ENCODE peak calls at places on chromosomes 5 and 9, in four cellular contexts. One of them, this sample, is unnamed.

GRCh38 chr9:134738869-134739659 is 97.5 kb downstream of the COL5A1 start:
- DNase-seq in aorta: peak; percentile 92
- DNase-seq in pancreas: peak; percentile 29
- DNase-seq in SJSA1: peak; percentile 66
- DNase-seq in this sample: peak; percentile 73

GRCh38 chr5:115962565-115963402 is 509 bp downstream of the LVRN start:
- DNase-seq in aorta: peak; percentile 82
- DNase-seq in pancreas: no peak
- DNase-seq in SJSA1: no peak
- DNase-seq in this sample: peak; percentile 27

GRCh38 chr9:121398374-121398773 is 28.3 kb upstream of the STOM start:
- DNase-seq in aorta: no peak
- DNase-seq in pancreas: no peak
- DNase-seq in SJSA1: peak; percentile 90
- DNase-seq in this sample: no peak

GRCh38 chr5:171675511-171675910 is 110.1 kb upstream of the SMIM23 start:
- DNase-seq in aorta: no peak
- DNase-seq in pancreas: no peak
- DNase-seq in SJSA1: peak; percentile 4
- DNase-seq in this sample: no peak

GRCh38 chr5:138649316-138649720 is 74.1 kb upstream of the HSPA9 start:
- DNase-seq in aorta: no peak
- DNase-seq in pancreas: no peak
- DNase-seq in SJSA1: no peak
- DNase-seq in this sample: no peak

GRCh38 chr5:135353952-135354721 is 44.9 kb downstream of the MACROH2A1 start:
- DNase-seq in aorta: no peak
- DNase-seq in pancreas: no peak
- DNase-seq in SJSA1: no peak
- DNase-seq in this sample: peak; percentile 86

GRCh38 chr9:38062498-38063362 is 6.3 kb downstream of the SHB start:
- DNase-seq in aorta: no peak
- DNase-seq in pancreas: no peak
- DNase-seq in SJSA1: peak; percentile 51
- DNase-seq in this sample: no peak

GRCh38 chr9:112348257-112348992 is 15.0 kb upstream of the PTBP3 start:
- DNase-seq in aorta: peak; percentile 96
- DNase-seq in pancreas: peak; percentile 88
- DNase-seq in SJSA1: no peak
- DNase-seq in this sample: peak; percentile 65

GRCh38 chr9:23774266-23774665 is 51.8 kb downstream of the ELAVL2 start:
- DNase-seq in aorta: no peak
- DNase-seq in pancreas: no peak
- DNase-seq in SJSA1: no peak
- DNase-seq in this sample: no peak

GRCh38 chr9:133195029-133195428 is 14.0 kb downstream of the OBP2B start:
- DNase-seq in aorta: no peak
- DNase-seq in pancreas: no peak
- DNase-seq in SJSA1: no peak
- DNase-seq in this sample: no peak

GRCh38 chr9:121765021-121765950 is 113.9 kb downstream of the DAB2IP start:
- DNase-seq in aorta: no peak
- DNase-seq in pancreas: peak; percentile 78
- DNase-seq in SJSA1: peak; percentile 59
- DNase-seq in this sample: no peak

GRCh38 chr9:68678430-68678829 is 26.6 kb upstream of the PIP5K1B start:
- DNase-seq in aorta: no peak
- DNase-seq in pancreas: no peak
- DNase-seq in SJSA1: no peak
- DNase-seq in this sample: no peak

GRCh38 chr9:88237454-88238280 is 99.4 kb upstream of the SPATA31C2 start:
- DNase-seq in aorta: no peak
- DNase-seq in pancreas: no peak
- DNase-seq in SJSA1: no peak
- DNase-seq in this sample: no peak

GRCh38 chr9:114156658-114157421 is 1.5 kb downstream of the COL27A1 start:
- DNase-seq in aorta: peak; percentile 93
- DNase-seq in pancreas: peak; percentile 63
- DNase-seq in SJSA1: peak; percentile 65
- DNase-seq in this sample: peak; percentile 39

GRCh38 chr9:20601292-20601691 is 21.0 kb downstream of the MLLT3 start:
- DNase-seq in aorta: no peak
- DNase-seq in pancreas: no peak
- DNase-seq in SJSA1: no peak
- DNase-seq in this sample: no peak

GRCh38 chr5:39896706-39897105 is 471.9 kb upstream of the DAB2 start:
- DNase-seq in aorta: no peak
- DNase-seq in pancreas: no peak
- DNase-seq in SJSA1: no peak
- DNase-seq in this sample: no peak

GRCh38 chr5:160959804-160960203 is 107.8 kb upstream of the ATP10B start:
- DNase-seq in aorta: no peak
- DNase-seq in pancreas: peak; percentile 88
- DNase-seq in SJSA1: no peak
- DNase-seq in this sample: peak; percentile 93

GRCh38 chr9:114430443-114430842 is 42.7 kb upstream of the AKNA start:
- DNase-seq in aorta: no peak
- DNase-seq in pancreas: no peak
- DNase-seq in SJSA1: no peak
- DNase-seq in this sample: no peak

GRCh38 chr5:7897014-7897600 is 28.2 kb downstream of the MTRR start:
- DNase-seq in aorta: no peak
- DNase-seq in pancreas: no peak
- DNase-seq in SJSA1: peak; percentile 75
- DNase-seq in this sample: no peak

GRCh38 chr9:38035873-38036272 is 33.2 kb downstream of the SHB start:
- DNase-seq in aorta: no peak
- DNase-seq in pancreas: no peak
- DNase-seq in SJSA1: peak; percentile 48
- DNase-seq in this sample: no peak

GRCh38 chr9:82797539-82797938 is 265.4 kb downstream of the RASEF start:
- DNase-seq in aorta: no peak
- DNase-seq in pancreas: no peak
- DNase-seq in SJSA1: no peak
- DNase-seq in this sample: peak; percentile 79

GRCh38 chr5:18216016-18216415 is 581.8 kb downstream of the TAF11L14 start:
- DNase-seq in aorta: no peak
- DNase-seq in pancreas: no peak
- DNase-seq in SJSA1: no peak
- DNase-seq in this sample: no peak

GRCh38 chr9:135887585-135888050 is 19.7 kb downstream of the CAMSAP1 start:
- DNase-seq in aorta: no peak
- DNase-seq in pancreas: no peak
- DNase-seq in SJSA1: no peak
- DNase-seq in this sample: no peak

GRCh38 chr9:24594234-24594850 is 48.6 kb upstream of the IZUMO3 start:
- DNase-seq in aorta: no peak
- DNase-seq in pancreas: no peak
- DNase-seq in SJSA1: no peak
- DNase-seq in this sample: no peak

GRCh38 chr9:125495137-125496119 is 211.6 kb downstream of the MAPKAP1 start:
- DNase-seq in aorta: no peak
- DNase-seq in pancreas: no peak
- DNase-seq in SJSA1: no peak
- DNase-seq in this sample: no peak

GRCh38 chr9:85569988-85570387 is 171.8 kb downstream of the AGTPBP1 start:
- DNase-seq in aorta: no peak
- DNase-seq in pancreas: no peak
- DNase-seq in SJSA1: no peak
- DNase-seq in this sample: no peak

GRCh38 chr9:37197158-37198033 is 77.0 kb downstream of the ZCCHC7 start:
- DNase-seq in aorta: no peak
- DNase-seq in pancreas: no peak
- DNase-seq in SJSA1: no peak
- DNase-seq in this sample: no peak

GRCh38 chr9:110655723-110656641 is 12.6 kb upstream of the MUSK start:
- DNase-seq in aorta: no peak
- DNase-seq in pancreas: no peak
- DNase-seq in SJSA1: no peak
- DNase-seq in this sample: peak; percentile 7

GRCh38 chr5:139690385-139691274 is 42.5 kb downstream of the CXXC5 start:
- DNase-seq in aorta: peak; percentile 90
- DNase-seq in pancreas: no peak
- DNase-seq in SJSA1: no peak
- DNase-seq in this sample: no peak

GRCh38 chr5:150780816-150781221 is 2.3 kb downstream of the SMIM3 start:
- DNase-seq in aorta: no peak
- DNase-seq in pancreas: no peak
- DNase-seq in SJSA1: no peak
- DNase-seq in this sample: no peak
- H3K4me3 ChIP-seq in aorta: no peak overlapping the region
- H3K4me3 ChIP-seq in pancreas: no peak overlapping the region
- H3K4me3 ChIP-seq in SJSA1: no peak overlapping the region
- H3K4me3 ChIP-seq in this sample: no peak overlapping the region

GRCh38 chr5:154118832-154119442 is 71.6 kb upstream of the GALNT10 start:
- DNase-seq in aorta: no peak
- DNase-seq in pancreas: no peak
- DNase-seq in SJSA1: no peak
- DNase-seq in this sample: peak; percentile 90
- H3K4me1 ChIP-seq in aorta: no peaks in the 10 kb centered on the region
- H3K4me1 ChIP-seq in pancreas: no peaks in the 10 kb centered on the region
- H3K4me1 ChIP-seq in SJSA1: peaks cover 19% of the 10 kb centered on the region
- H3K4me1 ChIP-seq in this sample: peaks cover 9% of the 10 kb centered on the region

DNA sequence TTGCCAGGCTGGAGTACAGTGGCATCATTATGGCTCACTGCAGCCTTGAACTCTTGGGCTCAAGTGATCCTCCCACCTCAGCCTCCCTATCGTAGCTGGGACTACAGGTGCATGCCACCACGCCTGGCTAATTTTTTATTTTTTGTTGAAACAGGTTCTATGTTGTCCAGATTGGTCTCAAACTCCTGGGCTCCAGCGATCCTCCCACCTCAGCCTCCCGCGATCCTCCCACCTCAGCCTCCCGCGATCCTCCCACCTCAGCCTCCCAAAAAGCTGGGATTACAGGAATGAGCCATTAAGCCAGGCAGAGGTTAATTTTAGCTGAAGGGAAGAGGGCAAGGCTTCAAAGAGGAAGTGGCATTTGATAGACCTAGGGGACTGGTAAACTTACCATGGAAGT is 32.8 kb upstream of the CCNB1 start:
- DNase-seq in aorta: no peak
- DNase-seq in pancreas: no peak
- DNase-seq in SJSA1: no peak
- DNase-seq in this sample: no peak
- H3K4me3 ChIP-seq in aorta: no peak overlapping the region
- H3K4me3 ChIP-seq in pancreas: no peak overlapping the region
- H3K4me3 ChIP-seq in SJSA1: no peak overlapping the region
- H3K4me3 ChIP-seq in this sample: no peak overlapping the region

GRCh38 chr9:99472916-99473245 is 250.8 kb downstream of the SEC61B start:
- DNase-seq in aorta: no peak
- DNase-seq in pancreas: no peak
- DNase-seq in SJSA1: no peak
- DNase-seq in this sample: no peak
- H3K4me1 ChIP-seq in aorta: no peaks in the 10 kb centered on the region
- H3K4me1 ChIP-seq in pancreas: no peaks in the 10 kb centered on the region
- H3K4me1 ChIP-seq in SJSA1: no peaks in the 10 kb centered on the region
- H3K4me1 ChIP-seq in this sample: no peaks in the 10 kb centered on the region

GRCh38 chr5:167821096-167821590 is 470.3 kb upstream of the WWC1 start:
- DNase-seq in aorta: no peak
- DNase-seq in pancreas: no peak
- DNase-seq in SJSA1: no peak
- DNase-seq in this sample: no peak

GRCh38 chr5:167821669-167822068 is 469.8 kb upstream of the WWC1 start:
- DNase-seq in aorta: no peak
- DNase-seq in pancreas: no peak
- DNase-seq in SJSA1: no peak
- DNase-seq in this sample: no peak

GRCh38 chr5:167820266-167820988 is 471.0 kb upstream of the WWC1 start:
- DNase-seq in aorta: no peak
- DNase-seq in pancreas: no peak
- DNase-seq in SJSA1: no peak
- DNase-seq in this sample: no peak

GRCh38 chr5:167816864-167817263 is 474.6 kb upstream of the WWC1 start:
- DNase-seq in aorta: no peak
- DNase-seq in pancreas: no peak
- DNase-seq in SJSA1: no peak
- DNase-seq in this sample: no peak

DNA sequence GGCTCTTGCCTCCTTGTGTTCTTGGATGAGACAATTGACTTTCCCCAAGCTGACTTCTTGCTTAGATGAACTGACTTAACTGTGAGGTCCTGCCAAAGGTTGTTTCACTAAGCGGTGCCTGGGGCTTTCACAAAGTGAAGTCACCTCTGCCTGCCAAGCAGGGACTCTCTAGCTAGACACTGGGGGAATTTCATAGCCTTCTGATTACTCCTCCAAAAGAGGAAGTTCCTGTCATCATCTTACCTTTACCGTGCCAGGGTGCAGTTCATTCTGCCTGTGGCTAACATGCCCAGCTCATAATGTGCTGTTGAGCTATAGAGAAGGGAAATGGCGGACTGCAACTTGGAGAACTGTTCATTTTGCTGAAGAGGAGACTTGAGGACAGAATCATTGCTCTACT is 472.0 kb upstream of the WWC1 start:
- DNase-seq in aorta: no peak
- DNase-seq in pancreas: no peak
- DNase-seq in SJSA1: no peak
- DNase-seq in this sample: no peak
- H3K4me3 ChIP-seq in aorta: no peak overlapping the region
- H3K4me3 ChIP-seq in pancreas: no peak overlapping the region
- H3K4me3 ChIP-seq in SJSA1: no peak overlapping the region
- H3K4me3 ChIP-seq in this sample: no peak overlapping the region

GRCh38 chr5:174793684-174794328 is 69.4 kb downstream of the MSX2 start:
- DNase-seq in aorta: peak; percentile 87
- DNase-seq in pancreas: peak; percentile 20
- DNase-seq in SJSA1: peak; percentile 62
- DNase-seq in this sample: peak; percentile 52
- H3K4me1 ChIP-seq in aorta: no peaks in the 10 kb centered on the region
- H3K4me1 ChIP-seq in pancreas: no peaks in the 10 kb centered on the region
- H3K4me1 ChIP-seq in SJSA1: no peaks in the 10 kb centered on the region
- H3K4me1 ChIP-seq in this sample: no peaks in the 10 kb centered on the region

DNA sequence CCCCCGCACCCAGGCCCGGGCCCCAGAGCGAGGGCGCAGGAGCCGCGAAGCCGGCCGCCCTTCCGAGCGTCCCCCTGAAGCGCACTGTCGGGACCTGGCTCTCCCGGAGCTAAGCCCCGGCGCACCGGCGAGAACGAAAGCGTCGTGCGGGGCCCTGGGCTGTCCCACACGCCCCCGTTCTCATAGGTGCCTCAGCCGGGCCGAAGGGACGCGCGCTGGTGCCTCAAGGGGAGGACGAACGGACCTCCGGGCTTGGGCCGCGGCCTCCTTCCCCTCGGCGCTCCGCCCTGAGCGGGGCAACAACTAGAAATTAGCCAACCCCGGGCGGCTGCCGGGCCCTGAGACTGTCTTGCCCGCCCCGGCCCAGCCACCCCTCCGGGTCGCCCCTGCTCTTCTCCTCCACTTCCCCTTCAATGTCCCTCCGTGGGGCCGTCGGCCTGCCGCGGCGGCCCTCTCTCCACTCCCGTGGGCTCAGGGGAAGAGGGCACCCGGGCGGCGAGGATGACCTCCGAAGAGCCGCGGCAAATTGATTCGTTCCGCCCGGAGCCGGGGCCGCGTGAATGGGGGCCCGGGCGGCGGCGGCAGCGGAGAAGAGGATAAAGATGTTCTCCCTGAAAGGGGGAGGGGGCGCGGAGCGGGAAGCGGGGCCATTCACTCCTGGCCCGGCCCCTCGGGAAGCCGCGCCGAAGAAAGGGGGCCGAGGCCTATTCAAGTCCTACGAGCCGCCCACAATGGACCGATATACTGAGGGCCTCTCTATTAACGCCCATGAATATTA is 3.5 kb upstream of the PRDM12 start:
- DNase-seq in aorta: no peak
- DNase-seq in pancreas: no peak
- DNase-seq in SJSA1: no peak
- DNase-seq in this sample: no peak
- H3K4me3 ChIP-seq in aorta: peak overlapping the region; percentile 0
- H3K4me3 ChIP-seq in pancreas: peak overlapping the region; percentile 5
- H3K4me3 ChIP-seq in SJSA1: peak overlapping the region; percentile 17
- H3K4me3 ChIP-seq in this sample: peak overlapping the region; percentile 29

This sample was measured in thyroid gland.